ENCODE peak calls at places on chromosomes 3 and 15, in nine cellular contexts. N is Karpas-422; T is activated T-cell treated with anti-CD3 and anti-CD28 coated beads for 48 hours; R is HS-27A; S is COR-L47; O is globus pallidus; M is activated CD8-positive, alpha-beta memory T cell treated with anti-CD3 and anti-CD28 coated beads, Interleukin-2, amount 10 ng/mL, durations not matched to agents 7 days and 5 days; E is ELF-1; C is CD4-positive, alpha-beta T cell. Y is an unnamed sample.

GRCh38 chr3:14561051-14561634 is 21.0 kb upstream of the GRIP2 start:
- DNase-seq in N (no peak), T (no peak), R (no peak), S (no peak), O (no peak), M (no peak), E (no peak), C (no peak), Y (no peak)

GRCh38 chr3:32340039-32340438 is 51.6 kb upstream of the CMTM7 start:
- DNase-seq in N (peak), T (no peak), R (peak), S (peak), O (peak), M (no peak), E (peak), C (no peak), Y (no peak)

GRCh38 chr3:168165390-168166269 is 69.9 kb upstream of the GOLIM4 start:
- DNase-seq in N (peak), T (peak), R (peak), S (peak), O (peak), M (peak), E (peak), C (no peak), Y (no peak)

GRCh38 chr3:169811606-169812123 is 1.0 kb upstream of the LRRIQ4 start:
- DNase-seq in N (peak), T (no peak), R (no peak), S (peak), O (no peak), M (peak), E (peak), C (no peak), Y (no peak)

GRCh38 chr15:28169361-28169760 is 70.2 kb upstream of the OCA2 start:
- DNase-seq in N (no peak), T (no peak), R (no peak), S (no peak), O (no peak), M (no peak), E (no peak), C (no peak), Y (no peak)

GRCh38 chr3:13884851-13885703 is 5.2 kb upstream of the WNT7A start:
- DNase-seq in N (peak), T (no peak), R (no peak), S (peak), O (no peak), M (peak), E (peak), C (peak), Y (peak)

GRCh38 chr3:138468886-138469285 is 34.5 kb downstream of the ESYT3 start:
- DNase-seq in N (no peak), T (no peak), R (no peak), S (no peak), O (no peak), M (no peak), E (peak), C (no peak), Y (no peak)

GRCh38 chr3:86420990-86421739 is 569.8 kb downstream of the VGLL3 start:
- DNase-seq in N (no peak), T (no peak), R (no peak), S (no peak), O (no peak), M (no peak), E (no peak), C (no peak), Y (no peak)

GRCh38 chr3:12440927-12441326 is 43.4 kb upstream of the TSEN2 start:
- DNase-seq in N (no peak), T (no peak), R (no peak), S (no peak), O (no peak), M (no peak), E (peak), C (no peak), Y (no peak)

GRCh38 chr3:189771842-189772494 is 140.8 kb downstream of the TP63 start:
- DNase-seq in N (no peak), T (no peak), R (no peak), S (peak), O (no peak), M (no peak), E (no peak), C (no peak), Y (no peak)

GRCh38 chr15:86062646-86063193 is 17.0 kb upstream of the AGBL1 start:
- DNase-seq in N (no peak), T (no peak), R (no peak), S (no peak), O (no peak), M (no peak), E (no peak), C (no peak), Y (no peak)